ENCODE peak calls at places on chromosomes 6 and 20, in ten cellular contexts. Y, G, X, Q, H, S, D, L, B and Z are unnamed samples.

GRCh38 chr20:3572151-3572550 is 91.0 kb downstream of the GFRA4 start:
- DNase-seq in Y (no peak), G (peak; percentile 36), X (no peak), Q (no peak), H (no peak), S (no peak), D (peak; percentile 24), L (no peak), B (no peak), Z (no peak)

GRCh38 chr6:106894978-106895702 is 79.4 kb downstream of the CD24 start:
- DNase-seq in Y (peak; percentile 15), G (peak; percentile 11), X (no peak), Q (no peak), H (no peak), S (no peak), D (peak; percentile 13), L (no peak), B (no peak), Z (no peak)

GRCh38 chr6:87558446-87558845 is 31.3 kb downstream of the RARS2 start:
- DNase-seq in Y (no peak), G (peak; percentile 45), X (no peak), Q (no peak), H (no peak), S (no peak), D (no peak), L (no peak), B (no peak), Z (no peak)

GRCh38 chr6:155528982-155529453 is 73.4 kb upstream of the NOX3 start:
- DNase-seq in Y (peak; percentile 54), G (peak; percentile 94), X (no peak), Q (no peak), H (no peak), S (no peak), D (peak; percentile 95), L (peak; percentile 27), B (no peak), Z (peak; percentile 63)

GRCh38 chr6:130322673-130323268 is 43.0 kb upstream of the TMEM200A start:
- DNase-seq in Y (peak; percentile 54), G (peak; percentile 82), X (peak; percentile 20), Q (peak; percentile 52), H (no peak), S (no peak), D (peak; percentile 53), L (peak; percentile 13), B (no peak), Z (no peak)

GRCh38 chr20:37007898-37008649 is 56.6 kb upstream of the SAMHD1 start:
- DNase-seq in Y (peak; percentile 45), G (peak; percentile 56), X (no peak), Q (no peak), H (no peak), S (no peak), D (peak; percentile 42), L (no peak), B (no peak), Z (no peak)

GRCh38 chr6:110492584-110492983 is 16.2 kb upstream of the SLC22A16 start:
- DNase-seq in Y (no peak), G (peak; percentile 23), X (no peak), Q (no peak), H (no peak), S (no peak), D (no peak), L (no peak), B (no peak), Z (no peak)

GRCh38 chr20:9617940-9618339 is 103.5 kb downstream of the LAMP5 start:
- DNase-seq in Y (peak; percentile 89), G (peak; percentile 22), X (peak; percentile 17), Q (no peak), H (no peak), S (no peak), D (no peak), L (no peak), B (no peak), Z (no peak)

GRCh38 chr6:117481278-117481925 is 1.1 kb upstream of the DCBLD1 start:
- DNase-seq in Y (no peak), G (no peak), X (no peak), Q (no peak), H (peak; percentile 51), S (no peak), D (no peak), L (no peak), B (no peak), Z (no peak)

GRCh38 chr6:100504786-100505737 is 40.3 kb upstream of the SIM1 start:
- DNase-seq in Y (peak; percentile 20), G (peak; percentile 89), X (no peak), Q (no peak), H (no peak), S (no peak), D (peak; percentile 63), L (no peak), B (no peak), Z (no peak)

GRCh38 chr6:170152989-170153388 is 137.9 kb downstream of the DLL1 start:
- DNase-seq in Y (no peak), G (no peak), X (peak; percentile 79), Q (peak; percentile 30), H (no peak), S (no peak), D (no peak), L (no peak), B (peak; percentile 74), Z (peak; percentile 51)

GRCh38 chr20:39282619-39283092 is 320.5 kb downstream of the DHX35 start:
- DNase-seq in Y (no peak), G (no peak), X (peak; percentile 46), Q (no peak), H (peak; percentile 67), S (peak; percentile 91), D (no peak), L (no peak), B (no peak), Z (no peak)

GRCh38 chr6:167493961-167494697 is 169.2 kb downstream of the TTLL2 start:
- DNase-seq in Y (no peak), G (no peak), X (no peak), Q (peak; percentile 71), H (no peak), S (peak; percentile 60), D (no peak), L (peak; percentile 60), B (no peak), Z (peak; percentile 14)

DNA sequence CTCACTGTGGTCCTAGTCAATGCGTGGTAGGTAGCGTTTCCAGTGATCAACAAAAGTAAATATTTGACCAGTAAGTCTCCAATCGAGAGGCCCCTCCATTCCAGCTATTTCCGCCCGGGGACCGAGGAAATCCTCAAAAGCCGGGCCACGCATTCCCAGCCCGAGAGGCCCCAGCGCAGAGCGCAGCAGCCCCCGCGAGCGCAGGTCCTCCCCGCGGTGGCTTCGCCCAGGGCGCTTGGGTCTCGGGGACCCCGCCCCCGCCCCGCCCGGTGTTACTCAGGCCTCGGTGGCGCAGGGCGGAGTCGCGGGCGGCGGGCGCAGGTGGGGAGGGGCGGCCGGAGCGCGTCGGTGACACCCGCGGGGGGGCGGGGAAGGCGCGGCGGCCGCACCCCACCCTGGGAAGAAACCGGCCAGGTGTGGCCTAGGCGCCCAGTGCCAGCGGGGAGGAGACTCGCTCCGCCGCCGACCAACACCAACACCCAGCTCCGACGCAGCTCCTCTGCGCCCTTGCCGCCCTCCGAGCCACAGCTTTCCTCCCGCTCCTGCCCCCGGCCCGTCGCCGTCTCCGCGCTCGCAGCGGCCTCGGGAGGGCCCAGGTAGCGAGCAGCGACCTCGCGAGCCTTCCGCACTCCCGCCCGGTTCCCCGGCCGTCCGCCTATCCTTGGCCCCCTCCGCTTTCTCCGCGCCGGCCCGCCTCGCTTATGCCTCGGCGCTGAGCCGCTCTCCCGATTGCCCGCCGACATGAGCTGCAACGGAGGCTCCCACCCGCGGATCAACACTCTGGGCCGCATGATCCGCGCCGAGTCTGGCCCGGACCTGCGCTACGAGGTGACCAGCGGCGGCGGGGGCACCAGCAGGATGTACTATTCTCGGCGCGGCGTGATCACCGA is at the start of gene DSP:
- DNase-seq in Y (peak; percentile 69), G (no peak), X (peak; percentile 91), Q (peak; percentile 20), H (peak; percentile 83), S (no peak), D (peak; percentile 15), L (peak; percentile 57), B (peak; percentile 92), Z (no peak)
- TF ChIP-seq POLR2A in Y (peak; percentile 69), G (peak; percentile 64), X (peak; percentile 96), Q (no peak), H (no peak), S (peak; percentile 57), D (no peak), L (peak; percentile 76), B (peak; percentile 94), Z (no peak)

GRCh38 chr6:33288942-33289783 is at the start of the genes PFDN6 and WDR46:
- DNase-seq in Y (peak; percentile 86), G (peak; percentile 88), X (peak; percentile 87), Q (peak; percentile 75), H (peak; percentile 84), S (peak; percentile 93), D (peak; percentile 96), L (peak; percentile 86), B (peak; percentile 73), Z (peak; percentile 83)
- TF ChIP-seq POLR2A in Y (peak; percentile 27), G (peak; percentile 15), X (no peak), Q (peak; percentile 33), H (peak; percentile 76), S (no peak), D (peak; percentile 81), L (peak; percentile 32), B (no peak), Z (peak; percentile 41)

DNA sequence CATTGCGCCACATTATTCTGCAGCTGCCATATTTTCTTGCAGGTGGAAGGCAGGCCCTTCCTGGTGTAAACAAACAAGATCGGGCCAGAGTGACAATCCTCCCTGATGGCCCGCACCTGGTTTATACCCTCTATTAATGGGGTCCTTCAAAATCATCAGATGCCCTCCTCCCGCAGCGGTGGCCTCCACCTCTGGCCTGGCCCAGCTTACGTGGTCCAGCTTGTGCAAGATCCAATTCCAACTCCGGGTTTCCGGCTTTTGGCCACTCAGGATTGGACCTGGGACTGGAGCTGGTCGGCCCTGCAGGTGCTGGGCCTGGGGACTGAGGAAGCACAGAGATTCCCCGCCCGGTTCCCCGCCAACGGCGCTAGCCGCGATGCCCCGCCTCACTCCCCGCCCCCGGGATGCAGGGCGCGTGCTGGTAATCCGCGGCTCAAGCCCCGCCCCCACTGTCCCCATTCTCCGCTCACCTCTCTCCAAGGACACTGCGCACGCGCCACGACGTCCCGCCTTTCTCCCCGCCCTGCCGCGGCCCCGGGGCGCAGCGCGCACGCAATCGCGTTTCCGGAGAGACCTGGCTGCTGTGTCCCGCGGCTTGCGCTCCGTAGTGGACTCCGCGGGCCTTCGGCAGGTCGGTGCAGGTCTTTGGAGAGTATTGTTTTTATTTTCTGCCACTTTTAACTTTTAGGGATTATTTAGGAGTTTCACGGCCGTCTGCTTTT is at the start of gene TMEM14B:
- DNase-seq in Y (peak; percentile 94), G (peak; percentile 94), X (peak; percentile 100), Q (peak; percentile 100), H (peak; percentile 100), S (peak; percentile 100), D (peak; percentile 97), L (peak; percentile 100), B (peak; percentile 100), Z (peak; percentile 99)
- TF ChIP-seq POLR2A in Y (peak; percentile 88), G (peak; percentile 78), X (peak; percentile 79), Q (peak; percentile 62), H (peak; percentile 87), S (peak; percentile 79), D (peak; percentile 94), L (no peak), B (peak; percentile 89), Z (peak; percentile 68)

GRCh38 chr6:142433419-142433818 is 131.6 kb downstream of the ADGRG6 start:
- DNase-seq in Y (no peak), G (no peak), X (no peak), Q (no peak), H (no peak), S (no peak), D (no peak), L (no peak), B (no peak), Z (no peak)

GRCh38 chr6:142429195-142429594 is 127.4 kb downstream of the ADGRG6 start:
- DNase-seq in Y (no peak), G (no peak), X (no peak), Q (no peak), H (no peak), S (no peak), D (peak; percentile 56), L (no peak), B (no peak), Z (no peak)
- TF ChIP-seq POLR2A in Y (no peak), G (no peak), X (no peak), Q (no peak), H (no peak), S (no peak), D (no peak), L (no peak), B (no peak), Z (no peak)